ENCODE peak calls at places on chromosomes 11 and 22, in ten cellular contexts. W, P, U, A, Y, J, I, G, S and V are unnamed samples. For H3K27me3, the result is how much of the 10 kb centered on the place peaks cover.

GRCh38 chr11:2156416-2157182 is 4.4 kb downstream of the INS start:
- DNase-seq in W (peak), P (no peak), U (peak), A (peak), Y (peak), J (peak), I (no peak), G (peak), S (peak), V (no peak)

GRCh38 chr22:27809700-27810365 is 8.3 kb upstream of the MN1 start:
- DNase-seq in W (no peak), P (no peak), U (no peak), A (no peak), Y (no peak), J (no peak), I (no peak), G (no peak), S (no peak), V (no peak)

GRCh38 chr11:34149786-34150185 is 44.4 kb downstream of the NAT10 start:
- DNase-seq in W (no peak), P (no peak), U (no peak), A (no peak), Y (no peak), J (no peak), I (no peak), G (peak), S (no peak), V (no peak)

GRCh38 chr11:657691-658126 is 20.6 kb downstream of the DRD4 start:
- DNase-seq in W (no peak), P (no peak), U (no peak), A (no peak), Y (no peak), J (no peak), I (no peak), G (no peak), S (peak), V (no peak)

GRCh38 chr11:762421-763072 is 14.7 kb downstream of the GATD1 start:
- DNase-seq in W (peak), P (no peak), U (peak), A (no peak), Y (no peak), J (peak), I (no peak), G (peak), S (peak), V (peak)

GRCh38 chr11:109747839-109748238 is 325.8 kb downstream of the C11orf87 start:
- DNase-seq in W (no peak), P (no peak), U (no peak), A (no peak), Y (no peak), J (no peak), I (no peak), G (no peak), S (no peak), V (no peak)

GRCh38 chr11:115157247-115157646 is 347.0 kb downstream of the CADM1 start:
- DNase-seq in W (no peak), P (no peak), U (no peak), A (no peak), Y (no peak), J (no peak), I (no peak), G (no peak), S (no peak), V (no peak)

GRCh38 chr22:29503811-29504372 is 23.9 kb downstream of the NEFH start:
- DNase-seq in W (peak), P (peak), U (no peak), A (no peak), Y (no peak), J (no peak), I (no peak), G (peak), S (peak), V (no peak)

GRCh38 chr11:107827041-107827440 is 31.5 kb downstream of the SLC35F2 start:
- DNase-seq in W (no peak), P (no peak), U (no peak), A (no peak), Y (no peak), J (no peak), I (no peak), G (no peak), S (no peak), V (no peak)

GRCh38 chr11:40602866-40603578 is 856.4 kb downstream of the LRRC4C start:
- DNase-seq in W (no peak), P (no peak), U (no peak), A (no peak), Y (no peak), J (no peak), I (no peak), G (no peak), S (no peak), V (no peak)

GRCh38 chr22:47452184-47452583 is 689.7 kb downstream of the TBC1D22A start:
- DNase-seq in W (no peak), P (no peak), U (peak), A (no peak), Y (no peak), J (no peak), I (no peak), G (no peak), S (no peak), V (no peak)

GRCh38 chr11:30282289-30282631 is 40.6 kb upstream of the ARL14EP start:
- DNase-seq in W (no peak), P (no peak), U (peak), A (no peak), Y (no peak), J (peak), I (no peak), G (no peak), S (no peak), V (no peak)

GRCh38 chr11:70735976-70736375 is 337.6 kb downstream of the CTTN start:
- DNase-seq in W (no peak), P (no peak), U (no peak), A (no peak), Y (no peak), J (no peak), I (no peak), G (no peak), S (no peak), V (no peak)

GRCh38 chr11:133793271-133793848 is 52.0 kb downstream of the SPATA19 start:
- DNase-seq in W (no peak), P (no peak), U (no peak), A (no peak), Y (no peak), J (no peak), I (no peak), G (no peak), S (no peak), V (no peak)

GRCh38 chr22:49992921-49993648 is 19.5 kb downstream of the IL17REL start:
- DNase-seq in W (peak), P (no peak), U (peak), A (peak), Y (no peak), J (peak), I (no peak), G (peak), S (peak), V (peak)

GRCh38 chr11:120527111-120527748 is 15.7 kb downstream of the GRIK4 start:
- DNase-seq in W (peak), P (peak), U (no peak), A (no peak), Y (no peak), J (peak), I (no peak), G (peak), S (no peak), V (no peak)

GRCh38 chr11:115303304-115303703 is 200.9 kb downstream of the CADM1 start:
- DNase-seq in W (no peak), P (no peak), U (no peak), A (no peak), Y (no peak), J (no peak), I (no peak), G (no peak), S (no peak), V (no peak)

GRCh38 chr11:68215524-68216170 is 2.6 kb upstream of the KMT5B start:
- DNase-seq in W (no peak), P (no peak), U (no peak), A (no peak), Y (no peak), J (no peak), I (no peak), G (no peak), S (no peak), V (no peak)

GRCh38 chr11:33868646-33869461 is 23.0 kb downstream of the LMO2 start:
- DNase-seq in W (no peak), P (no peak), U (no peak), A (no peak), Y (no peak), J (peak), I (no peak), G (no peak), S (no peak), V (no peak)

GRCh38 chr22:27133951-27134664 is 476.7 kb downstream of the MIAT start:
- DNase-seq in W (peak), P (no peak), U (peak), A (no peak), Y (peak), J (no peak), I (no peak), G (peak), S (no peak), V (no peak)

GRCh38 chr11:69445131-69445470 is 36.4 kb upstream of the LINC01488 start:
- DNase-seq in W (no peak), P (no peak), U (no peak), A (no peak), Y (no peak), J (peak), I (no peak), G (no peak), S (no peak), V (peak)
- H3K27ac ChIP-seq in W (no peak), P (peak), U (no peak), A (peak), Y (peak), J (peak), I (no peak), G (no peak), S (no peak), V (peak)

DNA sequence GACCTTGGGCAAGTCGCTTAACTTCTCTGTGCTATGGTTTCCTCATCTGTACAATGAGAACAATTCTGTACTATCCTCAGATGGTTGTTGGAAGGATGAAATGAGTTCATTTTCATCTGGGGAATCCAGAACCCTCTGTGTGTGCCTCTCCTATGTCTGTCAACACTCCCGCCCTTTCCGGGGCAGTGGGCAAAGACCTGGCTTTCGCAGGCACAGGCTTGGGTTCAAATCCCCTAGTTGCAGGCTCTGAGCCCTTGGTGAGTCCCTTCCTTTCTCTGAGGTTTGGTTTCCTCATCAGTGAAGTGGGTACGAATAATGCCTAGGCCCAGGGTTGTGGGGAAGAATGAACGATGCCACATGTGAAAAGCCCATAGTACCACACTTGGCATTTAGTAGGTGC is 6.0 kb downstream of the PNPLA5 start:
- DNase-seq in W (no peak), P (no peak), U (no peak), A (peak), Y (no peak), J (no peak), I (no peak), G (no peak), S (no peak), V (no peak)
- H3K4me3 ChIP-seq in W (no peak), P (no peak), U (no peak), A (no peak), Y (no peak), J (no peak), I (no peak), G (no peak), S (no peak), V (no peak)

GRCh38 chr22:23085785-23086184 is 15.5 kb downstream of the GNAZ start:
- DNase-seq in W (no peak), P (no peak), U (no peak), A (no peak), Y (no peak), J (no peak), I (no peak), G (no peak), S (no peak), V (no peak)

GRCh38 chr22:23086263-23086662 is 15.9 kb downstream of the GNAZ start:
- DNase-seq in W (no peak), P (no peak), U (no peak), A (no peak), Y (no peak), J (no peak), I (no peak), G (no peak), S (no peak), V (no peak)

GRCh38 chr22:23083315-23084021 is 13.1 kb downstream of the GNAZ start:
- DNase-seq in W (no peak), P (no peak), U (no peak), A (no peak), Y (no peak), J (no peak), I (no peak), G (no peak), S (no peak), V (no peak)

GRCh38 chr22:23085351-23085671 is 15.0 kb downstream of the GNAZ start:
- DNase-seq in W (no peak), P (no peak), U (no peak), A (no peak), Y (no peak), J (no peak), I (no peak), G (no peak), S (no peak), V (no peak)

GRCh38 chr22:23084453-23085350 is 14.4 kb downstream of the GNAZ start:
- DNase-seq in W (no peak), P (no peak), U (no peak), A (no peak), Y (no peak), J (no peak), I (no peak), G (no peak), S (no peak), V (no peak)
- H3K27me3 ChIP-seq in W (under half), P (under half), U (under half), A (under half), Y (under half), J (under half), I (under half), G (under half), S (under half), V (under half)

DNA sequence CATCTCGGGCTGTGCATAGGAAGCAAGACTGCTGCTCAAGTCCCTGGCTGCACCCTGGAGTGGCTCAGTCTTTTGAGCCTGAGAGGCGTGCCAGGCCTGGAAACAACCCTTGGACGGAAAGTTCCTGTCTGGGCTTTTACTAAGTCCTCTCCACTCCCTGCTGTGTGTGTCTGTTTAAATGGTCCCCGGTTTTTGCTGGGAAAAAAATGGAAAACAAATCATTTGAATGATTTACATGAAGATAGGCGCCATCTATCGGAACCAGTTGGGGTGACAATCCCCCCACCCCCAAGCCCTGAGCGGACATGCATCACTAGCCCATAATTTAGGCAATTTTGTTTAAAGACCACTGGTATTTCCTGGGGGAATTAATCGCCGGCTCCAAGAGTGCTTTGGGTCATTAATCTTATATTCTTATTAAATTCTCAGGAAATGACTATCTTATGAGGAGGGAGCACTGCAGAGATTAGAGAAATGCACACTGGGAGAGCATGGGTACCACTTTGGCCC is 2.7 kb upstream of the GAB2 start:
- DNase-seq in W (peak), P (peak), U (peak), A (peak), Y (peak), J (peak), I (peak), G (peak), S (peak), V (peak)
- H3K27ac ChIP-seq in W (peak), P (peak), U (no peak), A (peak), Y (peak), J (peak), I (no peak), G (no peak), S (no peak), V (peak)